ENCODE peak calls at places on chromosome 21, in eight cellular contexts. R, V, D, A, B, I, P and J are unnamed samples.

GRCh38 chr21:28858424-28858823 is 134.3 kb downstream of the LTN1 start:
- DNase-seq in I (no peak), R (no peak), B (no peak), A (no peak), P (no peak), V (no peak), D (no peak), J (no peak)

GRCh38 chr21:21076051-21076450 is 77.8 kb downstream of the NCAM2 start:
- DNase-seq in I (no peak), B (no peak), P (no peak), R (no peak), D (no peak), V (no peak), A (no peak), J (no peak)

GRCh38 chr21:28832013-28832714 is 160.5 kb downstream of the LTN1 start:
- DNase-seq in R (no peak), A (no peak), D (peak), I (no peak), P (peak), B (no peak), V (no peak), J (no peak)

GRCh38 chr21:28325618-28326017 is 667.1 kb downstream of the LTN1 start:
- DNase-seq in V (no peak), P (peak), D (peak), A (peak), B (no peak), R (no peak), I (peak), J (no peak)

GRCh38 chr21:29299046-29299905 is 554 bp downstream of the BACH1 start:
- DNase-seq in R (peak), V (peak), I (no peak), B (peak), P (peak), D (peak), A (peak), J (peak)

GRCh38 chr21:33362044-33362555 is 37.3 kb downstream of the IFNAR1 start:
- DNase-seq in B (peak), P (no peak), R (no peak), I (peak), V (no peak), D (no peak), A (peak), J (no peak)

GRCh38 chr21:34606051-34606450 is 8.9 kb downstream of the RCAN1 start:
- DNase-seq in P (no peak), A (no peak), V (no peak), D (no peak), R (no peak), B (no peak), I (no peak), J (no peak)

GRCh38 chr21:46634966-46635323 is 529 bp upstream of the PRMT2 start:
- DNase-seq in B (peak), I (peak), V (no peak), D (peak), P (peak), R (no peak), A (peak), J (no peak)

GRCh38 chr21:21200103-21200938 is 202.1 kb downstream of the NCAM2 start:
- DNase-seq in D (no peak), I (no peak), P (peak), B (no peak), V (peak), A (no peak), R (no peak), J (no peak)

GRCh38 chr21:33299181-33299752 is 25.5 kb upstream of the IFNAR1 start:
- DNase-seq in I (no peak), R (no peak), B (no peak), P (peak), V (no peak), A (peak), D (peak), J (no peak)

GRCh38 chr21:14989359-14989758 is 75.4 kb downstream of the NRIP1 start:
- DNase-seq in I (no peak), B (no peak), R (no peak), D (no peak), V (no peak), P (no peak), A (no peak), J (no peak)

GRCh38 chr21:31993826-31994791 is 121.3 kb downstream of the HUNK start:
- DNase-seq in A (no peak), D (no peak), I (no peak), V (no peak), R (no peak), B (no peak), P (no peak), J (no peak)

GRCh38 chr21:25080706-25081495 is 526.4 kb downstream of the MRPL39 start:
- DNase-seq in B (no peak), P (no peak), V (no peak), R (no peak), D (no peak), A (no peak), I (no peak), J (no peak)
- TF ChIP-seq CTCF in B (no peak), P (no peak), V (no peak), R (no peak), D (no peak), A (no peak), I (no peak), J (no peak)

GRCh38 chr21:25039461-25040380 is 567.6 kb downstream of the MRPL39 start:
- DNase-seq in A (peak), B (no peak), P (peak), I (no peak), R (no peak), V (no peak), D (no peak), J (no peak)
- TF ChIP-seq CTCF in A (peak), B (no peak), P (peak), I (peak), R (no peak), V (peak), D (no peak), J (peak)

GRCh38 chr21:44952929-44953627 is 13.2 kb downstream of the SLX9 start:
- DNase-seq in B (no peak), R (no peak), I (no peak), V (no peak), P (no peak), A (no peak), D (no peak), J (no peak)
- TF ChIP-seq CTCF in B (no peak), R (no peak), I (no peak), V (no peak), P (no peak), A (no peak), D (no peak), J (no peak)

DNA sequence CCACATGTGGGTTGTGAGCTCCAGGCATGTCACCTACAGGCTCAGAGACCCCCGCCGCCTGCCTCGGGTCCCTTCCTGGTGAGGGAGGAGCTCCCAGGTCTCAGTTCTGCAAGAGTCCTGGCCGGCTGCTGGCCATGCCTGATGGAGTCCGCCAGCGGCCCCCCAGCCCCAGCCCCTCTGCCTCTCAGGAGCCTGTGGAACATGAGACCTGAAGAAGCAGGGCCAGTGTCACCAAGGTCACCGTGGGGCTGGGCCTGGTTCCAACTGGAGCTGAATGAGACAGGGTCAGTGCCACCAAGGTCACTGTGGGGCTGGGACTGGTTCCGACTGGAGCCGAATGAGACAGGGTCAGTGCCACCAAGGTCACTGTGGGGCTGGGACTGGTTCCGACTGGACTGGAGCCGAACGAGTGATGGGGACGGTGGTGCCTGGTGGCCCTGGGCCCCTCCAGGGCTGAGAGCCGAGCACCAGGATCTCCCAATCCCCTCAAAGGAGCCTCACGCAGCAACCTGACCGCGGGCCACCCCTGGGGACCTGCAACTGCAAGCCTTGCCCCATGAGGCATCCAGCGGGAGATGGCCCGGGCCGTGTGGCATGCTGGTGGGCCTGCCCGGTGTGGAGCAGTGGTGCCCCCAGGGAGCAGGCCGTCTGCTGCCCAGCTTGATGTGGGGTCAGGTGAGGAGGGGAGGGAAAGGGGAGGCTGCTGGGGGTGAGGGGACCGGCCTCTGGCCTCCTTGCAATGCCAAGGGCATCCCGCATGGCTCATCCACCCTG is 14.5 kb upstream of the PTTG1IP start:
- DNase-seq in B (no peak), I (no peak), A (no peak), P (no peak), V (no peak), R (no peak), D (no peak), J (no peak)
- TF ChIP-seq CTCF in B (no peak), I (no peak), A (no peak), P (no peak), V (no peak), R (no peak), D (no peak), J (no peak)

DNA sequence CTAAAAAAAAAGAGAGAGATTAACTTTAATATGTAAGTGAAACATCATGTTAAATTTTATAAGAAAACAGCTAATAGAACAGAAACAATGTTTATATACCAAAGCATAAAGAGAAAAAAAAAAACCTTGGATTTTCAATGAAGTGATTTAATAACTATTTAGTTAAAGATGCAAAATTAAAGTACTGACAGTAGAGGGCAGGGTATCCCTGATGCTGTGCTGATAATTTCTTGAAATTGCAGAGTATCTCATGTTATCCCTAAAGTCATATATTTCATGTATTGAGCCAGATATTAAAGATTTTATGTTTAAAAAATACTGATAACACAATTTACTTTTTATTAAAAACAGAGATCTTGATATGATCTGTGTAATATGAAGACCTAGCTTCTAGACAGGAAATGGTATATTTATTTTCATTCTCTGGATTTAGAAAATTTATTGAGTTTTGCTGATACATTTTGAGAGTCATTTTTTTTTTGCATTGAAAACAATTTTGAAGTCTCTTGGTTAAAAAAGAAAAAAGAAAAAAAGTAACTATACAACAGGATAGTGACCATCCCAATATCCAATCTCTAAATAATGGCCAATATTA is 273.2 kb downstream of the USP25 start:
- DNase-seq in V (no peak), A (peak), B (no peak), D (no peak), P (peak), R (no peak), I (no peak), J (no peak)
- TF ChIP-seq CTCF in V (peak), A (peak), B (no peak), D (peak), P (peak), R (peak), I (peak), J (peak)

GRCh38 chr21:37496972-37497371 is 130.4 kb downstream of the DYRK1A start:
- DNase-seq in A (peak), B (no peak), R (no peak), P (peak), I (no peak), D (no peak), V (no peak), J (no peak)
- TF ChIP-seq CTCF in A (peak), B (no peak), R (peak), P (peak), I (no peak), D (no peak), V (peak), J (peak)